ENCODE peak calls at places on chromosomes 16 and 17, in nine cellular contexts. N, C, V, O, F, Q, J, D and B are unnamed samples.
A peak's percentile ranks its signal among the peaks of the same experiment; 100 is the strongest.

GRCh38 chr17:39161967-39162366 is 4.0 kb downstream of the ARL5C start:
- DNase-seq in J (no peak), F (no peak), V (no peak), Q (no peak), O (no peak), C (no peak), D (no peak), N (no peak), B (no peak)

GRCh38 chr17:44878627-44879221 is 20.5 kb downstream of the EFTUD2 start:
- DNase-seq in V (peak; percentile 54), O (peak; percentile 20), Q (peak; percentile 55), N (no peak), F (peak; percentile 47), J (peak; percentile 33), C (no peak), D (peak; percentile 38), B (peak; percentile 62)

GRCh38 chr17:81832608-81833159 is 407 bp downstream of the MCRIP1 start:
- DNase-seq in F (peak; percentile 75), C (peak; percentile 81), Q (peak; percentile 33), J (peak; percentile 45), O (peak; percentile 30), V (no peak), D (peak; percentile 21), N (no peak), B (no peak)

GRCh38 chr17:31696184-31696602 is 162.9 kb downstream of the COPRS start:
- DNase-seq in O (peak; percentile 95), F (peak; percentile 90), C (peak; percentile 68), D (peak; percentile 93), V (no peak), N (peak; percentile 82), Q (peak; percentile 83), J (peak; percentile 67), B (no peak)

GRCh38 chr16:70777973-70778406 is 23.0 kb downstream of the VAC14 start:
- DNase-seq in Q (peak; percentile 48), F (no peak), D (peak; percentile 63), C (peak; percentile 12), J (peak; percentile 52), V (no peak), O (no peak), N (no peak), B (no peak)

GRCh38 chr17:60947100-60947499 is 269.4 kb downstream of the BCAS3 start:
- DNase-seq in C (no peak), F (peak; percentile 9), D (peak; percentile 81), Q (peak; percentile 76), N (peak; percentile 26), O (peak; percentile 62), V (no peak), J (no peak), B (no peak)

GRCh38 chr17:42750730-42751356 is 6.0 kb upstream of the EZH1 start:
- DNase-seq in O (no peak), N (no peak), F (no peak), Q (no peak), D (no peak), V (no peak), J (no peak), C (no peak), B (peak; percentile 39)

GRCh38 chr17:12549499-12549901 is 116.2 kb upstream of the MYOCD start:
- DNase-seq in V (no peak), N (no peak), J (peak; percentile 59), C (no peak), D (no peak), Q (peak; percentile 47), F (no peak), O (peak; percentile 30), B (no peak)

GRCh38 chr17:33905338-33905800 is 349.7 kb upstream of the CCL2 start:
- DNase-seq in O (no peak), D (no peak), C (no peak), J (no peak), Q (no peak), N (no peak), F (no peak), V (no peak), B (no peak)

GRCh38 chr17:9817086-9817485 is 4.8 kb downstream of the GSG1L2 start:
- DNase-seq in Q (no peak), O (peak; percentile 17), C (no peak), N (no peak), F (peak; percentile 17), D (peak; percentile 44), V (peak; percentile 79), J (peak; percentile 33), B (no peak)

GRCh38 chr17:49013311-49014205 is 16.4 kb downstream of the IGF2BP1 start:
- DNase-seq in J (no peak), O (no peak), N (no peak), V (no peak), C (no peak), Q (no peak), D (no peak), F (no peak), B (no peak)

GRCh38 chr16:17328971-17329370 is 141.8 kb downstream of the XYLT1 start:
- DNase-seq in D (peak; percentile 75), O (no peak), C (no peak), V (no peak), F (peak; percentile 63), N (peak; percentile 14), Q (no peak), J (no peak), B (no peak)

GRCh38 chr17:16428098-16428882 is 12.9 kb downstream of the TRPV2 start:
- DNase-seq in O (no peak), F (peak; percentile 86), N (no peak), J (peak; percentile 78), V (no peak), Q (peak; percentile 60), D (peak; percentile 68), C (peak; percentile 83), B (peak; percentile 43)

GRCh38 chr16:17416461-17417221 is 54.1 kb downstream of the XYLT1 start:
- DNase-seq in N (no peak), Q (peak; percentile 26), J (no peak), C (peak; percentile 71), F (peak; percentile 32), D (peak; percentile 67), O (peak; percentile 51), V (no peak), B (peak; percentile 81)

GRCh38 chr17:73759324-73760185 is 115.3 kb upstream of the SDK2 start:
- DNase-seq in V (no peak), F (peak; percentile 79), C (no peak), D (no peak), J (no peak), O (no peak), N (no peak), Q (no peak), B (no peak)

GRCh38 chr17:32341141-32341856 is 674 bp downstream of the C17orf75 start:
- DNase-seq in N (no peak), F (peak; percentile 58), J (no peak), V (no peak), Q (peak; percentile 36), O (peak; percentile 29), D (peak; percentile 28), C (no peak), B (peak; percentile 56)

GRCh38 chr16:50153648-50154368 is 702 bp downstream of the TENT4B start:
- DNase-seq in J (peak; percentile 28), V (peak; percentile 11), Q (peak; percentile 17), C (peak; percentile 78), O (peak; percentile 6), F (peak; percentile 69), N (no peak), D (no peak), B (no peak)

GRCh38 chr16:80990978-80991377 is 15.7 kb downstream of the CMC2 start:
- DNase-seq in J (no peak), Q (no peak), C (no peak), D (no peak), O (no peak), F (no peak), N (no peak), V (no peak), B (no peak)

GRCh38 chr17:19000531-19001011 is 4.0 kb downstream of the FAM83G start:
- DNase-seq in F (peak; percentile 74), D (no peak), O (peak; percentile 76), Q (peak; percentile 77), V (peak; percentile 89), N (no peak), C (no peak), J (peak; percentile 88), B (no peak)

GRCh38 chr17:6070280-6070894 is at the start of gene WSCD1:
- DNase-seq in F (peak; percentile 87), D (no peak), C (no peak), N (no peak), O (no peak), Q (no peak), V (no peak), J (peak; percentile 56), B (no peak)

GRCh38 chr16:88941933-88942909 is 34.8 kb downstream of the CBFA2T3 start:
- DNase-seq in F (peak; percentile 95), V (peak; percentile 38), N (no peak), Q (peak; percentile 12), J (peak; percentile 53), C (no peak), O (no peak), D (no peak), B (peak; percentile 28)

GRCh38 chr17:63629627-63630026 is 7.4 kb downstream of the MAP3K3 start:
- DNase-seq in N (no peak), O (no peak), F (no peak), Q (no peak), C (no peak), J (no peak), V (no peak), D (no peak), B (no peak)

GRCh38 chr17:9020096-9020823 is 1.1 kb upstream of the NTN1 start:
- DNase-seq in O (no peak), N (no peak), V (no peak), J (no peak), F (no peak), Q (no peak), D (no peak), C (no peak), B (no peak)